ENCODE peak calls at places on chromosomes 11 and 22, in four cellular contexts. H, X, D and I are unnamed samples.

GRCh38 chr11:119422505-119423416 is at the start of gene THY1:
- DNase-seq in H (peak; percentile 40), X (no peak), D (no peak), I (no peak)

GRCh38 chr22:31734512-31734911 is 15.4 kb downstream of the PRR14L start:
- DNase-seq in H (peak; percentile 81), X (no peak), D (no peak), I (no peak)

GRCh38 chr11:78373689-78374088 is 43.9 kb downstream of the GAB2 start:
- DNase-seq in H (no peak), X (no peak), D (no peak), I (no peak)

GRCh38 chr11:32113637-32114203 is 22.8 kb downstream of the RCN1 start:
- DNase-seq in H (no peak), X (no peak), D (no peak), I (no peak)

GRCh38 chr22:42000466-42000865 is 1.9 kb downstream of the WBP2NL start:
- DNase-seq in H (no peak), X (no peak), D (no peak), I (no peak)

GRCh38 chr11:86815726-86816125 is 15.4 kb downstream of the PRSS23 start:
- DNase-seq in H (no peak), X (no peak), D (no peak), I (no peak)

GRCh38 chr11:64131657-64132387 is 34.1 kb downstream of the MACROD1 start:
- DNase-seq in H (no peak), X (no peak), D (no peak), I (no peak)

GRCh38 chr11:70078095-70078795 is at the start of gene ANO1:
- DNase-seq in H (no peak), X (no peak), D (no peak), I (no peak)

GRCh38 chr11:66542362-66542761 is 3.5 kb downstream of the ZDHHC24 start:
- DNase-seq in H (peak; percentile 48), X (no peak), D (no peak), I (no peak)

GRCh38 chr22:43485717-43486116 is 73.9 kb downstream of the MPPED1 start:
- DNase-seq in H (no peak), X (no peak), D (no peak), I (no peak)

GRCh38 chr22:48953103-48953720 is 874.5 kb downstream of the BRD1 start:
- DNase-seq in H (no peak), X (no peak), D (no peak), I (no peak)

GRCh38 chr22:31926969-31927368 is 17.4 kb upstream of the YWHAH start:
- DNase-seq in H (no peak), X (no peak), D (no peak), I (no peak)

GRCh38 chr11:9550209-9550628 is 23.3 kb upstream of the WEE1 start:
- DNase-seq in H (no peak), X (no peak), D (no peak), I (no peak)
- H3K4me3 ChIP-seq in H (no peak overlapping the region), X (no peak overlapping the region), D (no peak overlapping the region), I (no peak overlapping the region)

GRCh38 chr11:2300290-2300935 is 1.3 kb downstream of the C11orf21 start:
- DNase-seq in H (no peak), X (no peak), D (no peak), I (no peak)

GRCh38 chr11:2298131-2298794 is 3.5 kb downstream of the C11orf21 start:
- DNase-seq in H (no peak), X (no peak), D (no peak), I (no peak)

GRCh38 chr11:2299773-2300172 is 1.9 kb downstream of the C11orf21 start:
- DNase-seq in H (no peak), X (no peak), D (no peak), I (no peak)

GRCh38 chr11:2297623-2298030 is 4.1 kb downstream of the C11orf21 start:
- DNase-seq in H (no peak), X (no peak), D (no peak), I (no peak)

GRCh38 chr11:2298795-2299747 is 2.6 kb downstream of the C11orf21 start:
- DNase-seq in H (no peak), X (peak; percentile 57), D (no peak), I (no peak)
- TF ChIP-seq CTCF in H (no peak), X (peak; percentile 45), D (no peak), I (peak; percentile 65)

DNA sequence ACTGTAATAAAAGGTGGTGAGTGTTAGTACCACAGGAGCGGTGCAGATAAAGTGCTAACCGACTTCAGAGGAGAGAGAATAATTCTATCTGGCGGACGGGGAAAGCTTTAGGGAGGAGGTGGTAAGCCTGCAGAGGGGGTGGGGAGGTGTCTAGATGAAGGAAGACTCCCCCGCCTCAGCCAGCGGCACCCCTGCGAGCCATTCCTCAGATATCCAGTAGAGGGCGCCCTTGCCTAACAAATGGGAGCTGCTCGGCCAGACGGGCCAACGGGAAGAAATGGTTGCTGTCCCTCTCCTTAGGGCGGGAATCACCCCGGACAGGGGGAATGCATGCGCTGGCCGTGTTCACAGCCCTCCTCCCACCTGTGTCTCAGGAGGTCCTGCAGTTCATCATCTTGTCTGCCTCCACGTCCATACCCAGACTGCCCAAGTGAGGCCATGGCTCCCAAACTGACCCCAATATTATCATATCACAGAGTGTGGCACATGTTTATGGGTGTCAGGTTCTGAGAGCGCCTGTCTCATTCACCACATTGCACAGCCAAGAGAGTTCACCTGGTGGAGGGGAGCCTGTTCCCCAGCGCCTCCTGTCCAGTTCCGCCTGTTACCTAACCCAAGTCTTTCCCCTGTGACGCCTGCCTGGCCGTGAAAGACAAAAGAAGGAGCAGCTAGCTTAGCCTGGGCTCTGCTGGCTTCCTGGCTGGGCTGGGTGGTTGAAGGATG is 85.5 kb downstream of the ST3GAL4 start:
- DNase-seq in H (peak; percentile 28), X (peak; percentile 79), D (peak; percentile 74), I (no peak)
- H3K4me3 ChIP-seq in H (no peak overlapping the region), X (no peak overlapping the region), D (no peak overlapping the region), I (no peak overlapping the region)

DNA sequence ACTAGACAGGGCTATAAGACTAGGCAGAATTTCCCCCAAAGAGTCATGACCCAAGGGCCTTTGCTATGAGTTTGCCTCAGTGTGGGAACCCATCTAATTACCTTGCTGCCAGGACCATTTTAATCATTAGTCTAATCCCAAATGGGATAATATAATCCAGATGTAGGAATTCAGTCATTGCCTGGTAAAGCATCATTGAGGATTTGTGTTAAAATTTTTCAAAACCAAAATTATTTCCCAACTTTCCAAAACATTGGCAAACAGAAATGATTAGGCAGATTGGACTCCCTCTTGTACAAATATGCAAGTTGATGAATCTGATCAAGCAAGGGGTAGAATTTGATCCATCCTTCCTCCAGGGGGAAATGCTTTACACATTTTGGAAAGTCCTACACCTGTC is 16.2 kb upstream of the MMP13 start:
- DNase-seq in H (peak; percentile 64), X (no peak), D (no peak), I (no peak)
- TF ChIP-seq CTCF in H (no peak), X (no peak), D (no peak), I (no peak)

GRCh38 chr11:47464479-47464878 is 15.5 kb upstream of the RAPSN start:
- DNase-seq in H (peak; percentile 32), X (no peak), D (no peak), I (no peak)
- H3K4me3 ChIP-seq in H (no peak overlapping the region), X (no peak overlapping the region), D (no peak overlapping the region), I (no peak overlapping the region)

GRCh38 chr11:57491371-57492061 is 24.0 kb downstream of the SLC43A1 start:
- DNase-seq in H (no peak), X (no peak), D (peak; percentile 39), I (no peak)
- TF ChIP-seq CTCF in H (peak; percentile 29), X (peak; percentile 62), D (peak; percentile 86), I (peak; percentile 76)

GRCh38 chr11:128503231-128503991 is 83.9 kb downstream of the ETS1 start:
- DNase-seq in H (peak; percentile 96), X (no peak), D (peak; percentile 52), I (peak; percentile 81)
- H3K4me3 ChIP-seq in H (no peak overlapping the region), X (no peak overlapping the region), D (no peak overlapping the region), I (no peak overlapping the region)

GRCh38 chr11:25436326-25436725 is 895.6 kb upstream of the ANO3 start:
- DNase-seq in H (no peak), X (no peak), D (no peak), I (no peak)
- TF ChIP-seq CTCF in H (no peak), X (no peak), D (no peak), I (no peak)

GRCh38 chr11:45663486-45664375 is 1.7 kb downstream of the CHST1 start:
- DNase-seq in H (no peak), X (no peak), D (no peak), I (no peak)
- H3K4me3 ChIP-seq in H (peak overlapping the region; percentile 41), X (peak overlapping the region; percentile 67), D (peak overlapping the region; percentile 47), I (no peak overlapping the region)